ENCODE peak calls at places on chromosome 7, in eight cellular contexts. N is psoas muscle; I is neural progenitor cell; R is SJSA1; C is hepatocyte; O is effector memory CD4-positive, alpha-beta T cell; S is ovary; F is heart right ventricle. H is an unnamed sample. For H3K27me3, the result is how much of the 10 kb centered on the place peaks cover.

GRCh38 chr7:134022512-134022911 is 104.6 kb upstream of the LRGUK start:
- DNase-seq in R (no peak), N (no peak), F (no peak), O (no peak), I (no peak), C (no peak), S (no peak), H (no peak)

GRCh38 chr7:149753370-149754233 is 19.8 kb downstream of the ZNF467 start:
- DNase-seq in F (peak), N (no peak), O (no peak), R (no peak), I (peak), C (peak), S (no peak), H (peak)

GRCh38 chr7:28672397-28672797 is 260.1 kb downstream of the CREB5 start:
- DNase-seq in I (peak), S (no peak), N (no peak), F (no peak), C (no peak), O (no peak), R (no peak), H (no peak)

GRCh38 chr7:95668504-95669018 is 72.2 kb upstream of the PDK4 start:
- DNase-seq in O (no peak), N (no peak), S (no peak), I (no peak), R (no peak), F (no peak), C (no peak), H (no peak)

GRCh38 chr7:13742126-13742525 is 247.3 kb downstream of the ETV1 start:
- DNase-seq in C (peak), S (no peak), N (no peak), R (peak), F (no peak), O (no peak), I (no peak), H (no peak)

GRCh38 chr7:148865283-148865682 is 18.8 kb downstream of the EZH2 start:
- DNase-seq in O (no peak), I (no peak), R (no peak), F (no peak), C (no peak), N (no peak), S (no peak), H (no peak)

GRCh38 chr7:142012825-142013506 is 17.3 kb downstream of the MGAM start:
- DNase-seq in R (no peak), F (no peak), N (no peak), O (no peak), S (no peak), C (peak), I (peak), H (no peak)

GRCh38 chr7:100275120-100275519 is 32.4 kb upstream of the SPDYE3 start:
- DNase-seq in N (no peak), I (no peak), C (no peak), S (no peak), F (no peak), R (no peak), O (no peak), H (no peak)

GRCh38 chr7:42700376-42701327 is 211.2 kb downstream of the C7orf25 start:
- DNase-seq in C (no peak), R (no peak), O (no peak), I (no peak), N (no peak), S (no peak), F (no peak), H (no peak)

GRCh38 chr7:90706067-90706716 is 110.1 kb downstream of the CDK14 start:
- DNase-seq in O (no peak), N (no peak), C (no peak), I (no peak), S (no peak), F (no peak), R (peak), H (no peak)

GRCh38 chr7:5455581-5456222 is 32.1 kb upstream of the TNRC18 start:
- DNase-seq in C (no peak), R (no peak), O (no peak), I (no peak), F (no peak), S (no peak), N (no peak), H (no peak)

GRCh38 chr7:5456420-5456819 is 32.8 kb upstream of the TNRC18 start:
- DNase-seq in O (no peak), S (no peak), C (no peak), N (no peak), R (no peak), F (no peak), I (no peak), H (no peak)

GRCh38 chr7:5453566-5454075 is 30.0 kb upstream of the TNRC18 start:
- DNase-seq in O (no peak), I (no peak), S (no peak), C (no peak), F (no peak), R (no peak), N (no peak), H (no peak)

GRCh38 chr7:5454485-5454884 is 30.9 kb upstream of the TNRC18 start:
- DNase-seq in R (no peak), I (no peak), S (no peak), C (no peak), N (no peak), O (no peak), F (no peak), H (no peak)

GRCh38 chr7:5455175-5455574 is 31.5 kb upstream of the TNRC18 start:
- DNase-seq in R (no peak), I (no peak), F (no peak), S (no peak), O (no peak), C (no peak), N (no peak), H (no peak)
- H3K4me3 ChIP-seq in R (no peak), I (no peak), F (no peak), S (no peak), O (no peak), C (no peak), N (no peak), H (no peak)

GRCh38 chr7:128202287-128202957 is 38.7 kb upstream of the LEP start:
- DNase-seq in C (no peak), F (no peak), S (no peak), R (no peak), I (no peak), N (no peak), O (no peak), H (no peak)
- H3K27me3 ChIP-seq in C (under half), F (half or more), S (under half), R (under half), I (half or more), N (under half), O (under half), H (under half)

GRCh38 chr7:20777377-20778062 is 9.2 kb downstream of the SP8 start:
- DNase-seq in S (no peak), I (no peak), O (no peak), F (no peak), C (no peak), N (no peak), R (no peak), H (no peak)
- H3K4me3 ChIP-seq in S (no peak), I (peak), O (no peak), F (peak), C (peak), N (peak), R (no peak), H (peak)

GRCh38 chr7:68218461-68218860 is 1221.8 kb downstream of the TYW1 start:
- DNase-seq in S (no peak), N (no peak), O (no peak), F (no peak), I (no peak), C (no peak), R (no peak), H (no peak)
- H3K27me3 ChIP-seq in S (under half), N (under half), O (under half), F (under half), I (under half), C (under half), R (under half), H (under half)